ENCODE peak calls at places on chromosomes 2 and 18, in six cellular contexts. One of them, this sample, is unnamed.

GRCh38 chr2:98768765-98769476 is 38.0 kb upstream of the MGAT4A start:
- DNase-seq in left colon: no peak
- DNase-seq in T-cell: no peak
- DNase-seq in smooth muscle cell of the brain vasculature: peak
- DNase-seq in stimulated activated naive B cell treated with anti-CD40 and anti-IgM and Interleukin-4, amounts not matched to agents 10 μg/mL and 1 μg/mL and 100 μg/mL, for 72 hours: no peak
- DNase-seq in endothelial cell: no peak
- DNase-seq in this sample: peak

GRCh38 chr2:126655066-126655465 is 892 bp upstream of the GYPC start:
- DNase-seq in left colon: no peak
- DNase-seq in T-cell: no peak
- DNase-seq in smooth muscle cell of the brain vasculature: no peak
- DNase-seq in stimulated activated naive B cell treated with anti-CD40 and anti-IgM and Interleukin-4, amounts not matched to agents 10 μg/mL and 1 μg/mL and 100 μg/mL, for 72 hours: no peak
- DNase-seq in endothelial cell: no peak
- DNase-seq in this sample: no peak

GRCh38 chr2:135703300-135703699 is 38.4 kb upstream of the UBXN4 start:
- DNase-seq in left colon: no peak
- DNase-seq in T-cell: no peak
- DNase-seq in smooth muscle cell of the brain vasculature: no peak
- DNase-seq in stimulated activated naive B cell treated with anti-CD40 and anti-IgM and Interleukin-4, amounts not matched to agents 10 μg/mL and 1 μg/mL and 100 μg/mL, for 72 hours: no peak
- DNase-seq in endothelial cell: no peak
- DNase-seq in this sample: no peak

GRCh38 chr2:159677654-159678053 is 34.7 kb upstream of the MARCHF7 start:
- DNase-seq in left colon: no peak
- DNase-seq in T-cell: no peak
- DNase-seq in smooth muscle cell of the brain vasculature: no peak
- DNase-seq in stimulated activated naive B cell treated with anti-CD40 and anti-IgM and Interleukin-4, amounts not matched to agents 10 μg/mL and 1 μg/mL and 100 μg/mL, for 72 hours: no peak
- DNase-seq in endothelial cell: no peak
- DNase-seq in this sample: no peak

GRCh38 chr18:14941256-14941655 is 193.3 kb downstream of the ANKRD30B start:
- DNase-seq in left colon: peak
- DNase-seq in T-cell: no peak
- DNase-seq in smooth muscle cell of the brain vasculature: no peak
- DNase-seq in stimulated activated naive B cell treated with anti-CD40 and anti-IgM and Interleukin-4, amounts not matched to agents 10 μg/mL and 1 μg/mL and 100 μg/mL, for 72 hours: no peak
- DNase-seq in endothelial cell: no peak
- DNase-seq in this sample: no peak

GRCh38 chr2:175156534-175156933 is 11.5 kb downstream of the ATF2 start:
- DNase-seq in left colon: peak
- DNase-seq in T-cell: no peak
- DNase-seq in smooth muscle cell of the brain vasculature: no peak
- DNase-seq in stimulated activated naive B cell treated with anti-CD40 and anti-IgM and Interleukin-4, amounts not matched to agents 10 μg/mL and 1 μg/mL and 100 μg/mL, for 72 hours: no peak
- DNase-seq in endothelial cell: no peak
- DNase-seq in this sample: no peak

GRCh38 chr2:101188683-101189405 is 37.7 kb upstream of the TBC1D8 start:
- DNase-seq in left colon: no peak
- DNase-seq in T-cell: no peak
- DNase-seq in smooth muscle cell of the brain vasculature: no peak
- DNase-seq in stimulated activated naive B cell treated with anti-CD40 and anti-IgM and Interleukin-4, amounts not matched to agents 10 μg/mL and 1 μg/mL and 100 μg/mL, for 72 hours: no peak
- DNase-seq in endothelial cell: peak
- DNase-seq in this sample: no peak

GRCh38 chr2:10254373-10255188 is 48.1 kb upstream of the HPCAL1 start:
- DNase-seq in left colon: peak
- DNase-seq in T-cell: no peak
- DNase-seq in smooth muscle cell of the brain vasculature: no peak
- DNase-seq in stimulated activated naive B cell treated with anti-CD40 and anti-IgM and Interleukin-4, amounts not matched to agents 10 μg/mL and 1 μg/mL and 100 μg/mL, for 72 hours: no peak
- DNase-seq in endothelial cell: no peak
- DNase-seq in this sample: no peak

GRCh38 chr18:48340502-48340901 is 68.7 kb downstream of the ZBTB7C start:
- DNase-seq in left colon: no peak
- DNase-seq in T-cell: no peak
- DNase-seq in smooth muscle cell of the brain vasculature: no peak
- DNase-seq in stimulated activated naive B cell treated with anti-CD40 and anti-IgM and Interleukin-4, amounts not matched to agents 10 μg/mL and 1 μg/mL and 100 μg/mL, for 72 hours: no peak
- DNase-seq in endothelial cell: no peak
- DNase-seq in this sample: no peak

GRCh38 chr2:179886-180285 is 83.9 kb downstream of the SH3YL1 start:
- DNase-seq in left colon: no peak
- DNase-seq in T-cell: no peak
- DNase-seq in smooth muscle cell of the brain vasculature: no peak
- DNase-seq in stimulated activated naive B cell treated with anti-CD40 and anti-IgM and Interleukin-4, amounts not matched to agents 10 μg/mL and 1 μg/mL and 100 μg/mL, for 72 hours: no peak
- DNase-seq in endothelial cell: no peak
- DNase-seq in this sample: no peak

GRCh38 chr18:55509631-55510372 is 78.2 kb downstream of the TCF4 start:
- DNase-seq in left colon: no peak
- DNase-seq in T-cell: no peak
- DNase-seq in smooth muscle cell of the brain vasculature: peak
- DNase-seq in stimulated activated naive B cell treated with anti-CD40 and anti-IgM and Interleukin-4, amounts not matched to agents 10 μg/mL and 1 μg/mL and 100 μg/mL, for 72 hours: peak
- DNase-seq in endothelial cell: no peak
- DNase-seq in this sample: peak

GRCh38 chr2:171824086-171824485 is 70.0 kb downstream of the SLC25A12 start:
- DNase-seq in left colon: no peak
- DNase-seq in T-cell: no peak
- DNase-seq in smooth muscle cell of the brain vasculature: no peak
- DNase-seq in stimulated activated naive B cell treated with anti-CD40 and anti-IgM and Interleukin-4, amounts not matched to agents 10 μg/mL and 1 μg/mL and 100 μg/mL, for 72 hours: no peak
- DNase-seq in endothelial cell: no peak
- DNase-seq in this sample: no peak